ENCODE peak calls at places on chromosomes 1 and 21, in seven cellular contexts. One of them, this sample, is unnamed.
A peak's percentile ranks its signal among the peaks of the same experiment; 100 is the strongest.

GRCh38 chr1:10601342-10602060 is 126.8 kb downstream of the PEX14 start:
- DNase-seq in CD4-positive, alpha-beta memory T cell: no peak
- DNase-seq in DMS53: no peak
- DNase-seq in tibial artery: no peak
- DNase-seq in stimulated activated CD8-positive, alpha-beta memory T cell treated with anti-CD3 and anti-CD28 coated beads, Interleukin-4, amount 100 ng/mL, for 48 hours: no peak
- DNase-seq in AG08396: no peak
- DNase-seq in activated CD4-positive, alpha-beta T cell treated with anti-CD3 and anti-CD28 coated beads for 48 hours: no peak
- DNase-seq in this sample: no peak

GRCh38 chr1:175178456-175178855 is 14.1 kb downstream of the KIAA0040 start:
- DNase-seq in CD4-positive, alpha-beta memory T cell: no peak
- DNase-seq in DMS53: no peak
- DNase-seq in tibial artery: no peak
- DNase-seq in stimulated activated CD8-positive, alpha-beta memory T cell treated with anti-CD3 and anti-CD28 coated beads, Interleukin-4, amount 100 ng/mL, for 48 hours: no peak
- DNase-seq in AG08396: no peak
- DNase-seq in activated CD4-positive, alpha-beta T cell treated with anti-CD3 and anti-CD28 coated beads for 48 hours: no peak
- DNase-seq in this sample: no peak

GRCh38 chr1:59688976-59689375 is 125.8 kb upstream of the HOOK1 start:
- DNase-seq in CD4-positive, alpha-beta memory T cell: no peak
- DNase-seq in DMS53: no peak
- DNase-seq in tibial artery: no peak
- DNase-seq in stimulated activated CD8-positive, alpha-beta memory T cell treated with anti-CD3 and anti-CD28 coated beads, Interleukin-4, amount 100 ng/mL, for 48 hours: no peak
- DNase-seq in AG08396: no peak
- DNase-seq in activated CD4-positive, alpha-beta T cell treated with anti-CD3 and anti-CD28 coated beads for 48 hours: no peak
- DNase-seq in this sample: no peak

GRCh38 chr1:154614887-154615286 is 6.9 kb upstream of the ADAR start:
- DNase-seq in CD4-positive, alpha-beta memory T cell: no peak
- DNase-seq in DMS53: no peak
- DNase-seq in tibial artery: no peak
- DNase-seq in stimulated activated CD8-positive, alpha-beta memory T cell treated with anti-CD3 and anti-CD28 coated beads, Interleukin-4, amount 100 ng/mL, for 48 hours: no peak
- DNase-seq in AG08396: no peak
- DNase-seq in activated CD4-positive, alpha-beta T cell treated with anti-CD3 and anti-CD28 coated beads for 48 hours: peak; percentile 18
- DNase-seq in this sample: no peak

GRCh38 chr1:240242601-240243144 is 151.0 kb downstream of the FMN2 start:
- DNase-seq in CD4-positive, alpha-beta memory T cell: no peak
- DNase-seq in DMS53: no peak
- DNase-seq in tibial artery: no peak
- DNase-seq in stimulated activated CD8-positive, alpha-beta memory T cell treated with anti-CD3 and anti-CD28 coated beads, Interleukin-4, amount 100 ng/mL, for 48 hours: no peak
- DNase-seq in AG08396: peak; percentile 45
- DNase-seq in activated CD4-positive, alpha-beta T cell treated with anti-CD3 and anti-CD28 coated beads for 48 hours: no peak
- DNase-seq in this sample: no peak

GRCh38 chr1:236608930-236609726 is 4.8 kb upstream of the HEATR1 start:
- DNase-seq in CD4-positive, alpha-beta memory T cell: no peak
- DNase-seq in DMS53: peak; percentile 83
- DNase-seq in tibial artery: peak; percentile 70
- DNase-seq in stimulated activated CD8-positive, alpha-beta memory T cell treated with anti-CD3 and anti-CD28 coated beads, Interleukin-4, amount 100 ng/mL, for 48 hours: peak; percentile 55
- DNase-seq in AG08396: peak; percentile 23
- DNase-seq in activated CD4-positive, alpha-beta T cell treated with anti-CD3 and anti-CD28 coated beads for 48 hours: peak; percentile 39
- DNase-seq in this sample: no peak

GRCh38 chr1:84164156-84164555 is 20.1 kb downstream of the PRKACB start:
- DNase-seq in CD4-positive, alpha-beta memory T cell: no peak
- DNase-seq in DMS53: no peak
- DNase-seq in tibial artery: no peak
- DNase-seq in stimulated activated CD8-positive, alpha-beta memory T cell treated with anti-CD3 and anti-CD28 coated beads, Interleukin-4, amount 100 ng/mL, for 48 hours: no peak
- DNase-seq in AG08396: no peak
- DNase-seq in activated CD4-positive, alpha-beta T cell treated with anti-CD3 and anti-CD28 coated beads for 48 hours: no peak
- DNase-seq in this sample: no peak

GRCh38 chr21:42147386-42148020 is 71.4 kb upstream of the ABCG1 start:
- DNase-seq in CD4-positive, alpha-beta memory T cell: no peak
- DNase-seq in DMS53: no peak
- DNase-seq in tibial artery: peak; percentile 52
- DNase-seq in stimulated activated CD8-positive, alpha-beta memory T cell treated with anti-CD3 and anti-CD28 coated beads, Interleukin-4, amount 100 ng/mL, for 48 hours: no peak
- DNase-seq in AG08396: no peak
- DNase-seq in activated CD4-positive, alpha-beta T cell treated with anti-CD3 and anti-CD28 coated beads for 48 hours: no peak
- DNase-seq in this sample: no peak

GRCh38 chr1:11650331-11650991 is 3.8 kb downstream of the FBXO2 start:
- DNase-seq in CD4-positive, alpha-beta memory T cell: peak; percentile 77
- DNase-seq in DMS53: peak; percentile 93
- DNase-seq in tibial artery: peak; percentile 79
- DNase-seq in stimulated activated CD8-positive, alpha-beta memory T cell treated with anti-CD3 and anti-CD28 coated beads, Interleukin-4, amount 100 ng/mL, for 48 hours: peak; percentile 88
- DNase-seq in AG08396: peak; percentile 84
- DNase-seq in activated CD4-positive, alpha-beta T cell treated with anti-CD3 and anti-CD28 coated beads for 48 hours: peak; percentile 88
- DNase-seq in this sample: peak; percentile 89

GRCh38 chr1:59674605-59675004 is 140.1 kb upstream of the HOOK1 start:
- DNase-seq in CD4-positive, alpha-beta memory T cell: no peak
- DNase-seq in DMS53: peak; percentile 54
- DNase-seq in tibial artery: no peak
- DNase-seq in stimulated activated CD8-positive, alpha-beta memory T cell treated with anti-CD3 and anti-CD28 coated beads, Interleukin-4, amount 100 ng/mL, for 48 hours: no peak
- DNase-seq in AG08396: no peak
- DNase-seq in activated CD4-positive, alpha-beta T cell treated with anti-CD3 and anti-CD28 coated beads for 48 hours: no peak
- DNase-seq in this sample: no peak

GRCh38 chr1:66248746-66249145 is 285.2 kb upstream of the SGIP1 start:
- DNase-seq in CD4-positive, alpha-beta memory T cell: no peak
- DNase-seq in DMS53: no peak
- DNase-seq in tibial artery: no peak
- DNase-seq in stimulated activated CD8-positive, alpha-beta memory T cell treated with anti-CD3 and anti-CD28 coated beads, Interleukin-4, amount 100 ng/mL, for 48 hours: no peak
- DNase-seq in AG08396: no peak
- DNase-seq in activated CD4-positive, alpha-beta T cell treated with anti-CD3 and anti-CD28 coated beads for 48 hours: no peak
- DNase-seq in this sample: no peak

GRCh38 chr21:42021751-42022430 is 11.7 kb upstream of the ZBTB21 start:
- DNase-seq in CD4-positive, alpha-beta memory T cell: no peak
- DNase-seq in DMS53: no peak
- DNase-seq in tibial artery: peak; percentile 48
- DNase-seq in stimulated activated CD8-positive, alpha-beta memory T cell treated with anti-CD3 and anti-CD28 coated beads, Interleukin-4, amount 100 ng/mL, for 48 hours: no peak
- DNase-seq in AG08396: no peak
- DNase-seq in activated CD4-positive, alpha-beta T cell treated with anti-CD3 and anti-CD28 coated beads for 48 hours: no peak
- DNase-seq in this sample: no peak

GRCh38 chr1:53069265-53069662 is 7.3 kb downstream of the PODN start:
- DNase-seq in CD4-positive, alpha-beta memory T cell: no peak
- DNase-seq in DMS53: no peak
- DNase-seq in tibial artery: no peak
- DNase-seq in stimulated activated CD8-positive, alpha-beta memory T cell treated with anti-CD3 and anti-CD28 coated beads, Interleukin-4, amount 100 ng/mL, for 48 hours: peak; percentile 10
- DNase-seq in AG08396: no peak
- DNase-seq in activated CD4-positive, alpha-beta T cell treated with anti-CD3 and anti-CD28 coated beads for 48 hours: no peak
- DNase-seq in this sample: no peak

GRCh38 chr1:168256164-168256563 is 24.5 kb upstream of the TBX19 start:
- DNase-seq in CD4-positive, alpha-beta memory T cell: no peak
- DNase-seq in DMS53: no peak
- DNase-seq in tibial artery: no peak
- DNase-seq in stimulated activated CD8-positive, alpha-beta memory T cell treated with anti-CD3 and anti-CD28 coated beads, Interleukin-4, amount 100 ng/mL, for 48 hours: no peak
- DNase-seq in AG08396: no peak
- DNase-seq in activated CD4-positive, alpha-beta T cell treated with anti-CD3 and anti-CD28 coated beads for 48 hours: no peak
- DNase-seq in this sample: no peak

GRCh38 chr1:44802306-44803061 is 2.3 kb downstream of the PLK3 start:
- DNase-seq in CD4-positive, alpha-beta memory T cell: peak; percentile 22
- DNase-seq in DMS53: no peak
- DNase-seq in tibial artery: peak; percentile 68
- DNase-seq in stimulated activated CD8-positive, alpha-beta memory T cell treated with anti-CD3 and anti-CD28 coated beads, Interleukin-4, amount 100 ng/mL, for 48 hours: no peak
- DNase-seq in AG08396: no peak
- DNase-seq in activated CD4-positive, alpha-beta T cell treated with anti-CD3 and anti-CD28 coated beads for 48 hours: no peak
- DNase-seq in this sample: no peak

GRCh38 chr1:221743416-221744208 is 1.7 kb upstream of the DUSP10 start:
- DNase-seq in CD4-positive, alpha-beta memory T cell: no peak
- DNase-seq in DMS53: peak; percentile 63
- DNase-seq in tibial artery: no peak
- DNase-seq in stimulated activated CD8-positive, alpha-beta memory T cell treated with anti-CD3 and anti-CD28 coated beads, Interleukin-4, amount 100 ng/mL, for 48 hours: no peak
- DNase-seq in AG08396: no peak
- DNase-seq in activated CD4-positive, alpha-beta T cell treated with anti-CD3 and anti-CD28 coated beads for 48 hours: no peak
- DNase-seq in this sample: peak; percentile 46

GRCh38 chr1:6260961-6261614 is at the start of gene GPR153:
- DNase-seq in CD4-positive, alpha-beta memory T cell: peak; percentile 20
- DNase-seq in DMS53: peak; percentile 72
- DNase-seq in tibial artery: no peak
- DNase-seq in stimulated activated CD8-positive, alpha-beta memory T cell treated with anti-CD3 and anti-CD28 coated beads, Interleukin-4, amount 100 ng/mL, for 48 hours: peak; percentile 67
- DNase-seq in AG08396: peak; percentile 86
- DNase-seq in activated CD4-positive, alpha-beta T cell treated with anti-CD3 and anti-CD28 coated beads for 48 hours: peak; percentile 51
- DNase-seq in this sample: peak; percentile 53

GRCh38 chr21:39340687-39341086 is 8.2 kb downstream of the HMGN1 start:
- DNase-seq in CD4-positive, alpha-beta memory T cell: no peak
- DNase-seq in DMS53: no peak
- DNase-seq in tibial artery: no peak
- DNase-seq in stimulated activated CD8-positive, alpha-beta memory T cell treated with anti-CD3 and anti-CD28 coated beads, Interleukin-4, amount 100 ng/mL, for 48 hours: no peak
- DNase-seq in AG08396: no peak
- DNase-seq in activated CD4-positive, alpha-beta T cell treated with anti-CD3 and anti-CD28 coated beads for 48 hours: no peak
- DNase-seq in this sample: no peak

GRCh38 chr1:68955424-68955823 is 458.5 kb upstream of the DEPDC1 start:
- DNase-seq in CD4-positive, alpha-beta memory T cell: no peak
- DNase-seq in DMS53: no peak
- DNase-seq in tibial artery: no peak
- DNase-seq in stimulated activated CD8-positive, alpha-beta memory T cell treated with anti-CD3 and anti-CD28 coated beads, Interleukin-4, amount 100 ng/mL, for 48 hours: no peak
- DNase-seq in AG08396: no peak
- DNase-seq in activated CD4-positive, alpha-beta T cell treated with anti-CD3 and anti-CD28 coated beads for 48 hours: no peak
- DNase-seq in this sample: no peak

GRCh38 chr21:41641821-41642368 is 125.0 kb downstream of the RIPK4 start:
- DNase-seq in CD4-positive, alpha-beta memory T cell: no peak
- DNase-seq in DMS53: no peak
- DNase-seq in tibial artery: peak; percentile 93
- DNase-seq in stimulated activated CD8-positive, alpha-beta memory T cell treated with anti-CD3 and anti-CD28 coated beads, Interleukin-4, amount 100 ng/mL, for 48 hours: no peak
- DNase-seq in AG08396: peak; percentile 75
- DNase-seq in activated CD4-positive, alpha-beta T cell treated with anti-CD3 and anti-CD28 coated beads for 48 hours: no peak
- DNase-seq in this sample: no peak

GRCh38 chr21:42655797-42656770 is 2.7 kb downstream of the PDE9A start:
- DNase-seq in CD4-positive, alpha-beta memory T cell: no peak
- DNase-seq in DMS53: peak; percentile 49
- DNase-seq in tibial artery: no peak
- DNase-seq in stimulated activated CD8-positive, alpha-beta memory T cell treated with anti-CD3 and anti-CD28 coated beads, Interleukin-4, amount 100 ng/mL, for 48 hours: no peak
- DNase-seq in AG08396: no peak
- DNase-seq in activated CD4-positive, alpha-beta T cell treated with anti-CD3 and anti-CD28 coated beads for 48 hours: no peak
- DNase-seq in this sample: no peak

GRCh38 chr1:31805318-31805717 is 10.5 kb downstream of the SPOCD1 start:
- DNase-seq in CD4-positive, alpha-beta memory T cell: no peak
- DNase-seq in DMS53: no peak
- DNase-seq in tibial artery: no peak
- DNase-seq in stimulated activated CD8-positive, alpha-beta memory T cell treated with anti-CD3 and anti-CD28 coated beads, Interleukin-4, amount 100 ng/mL, for 48 hours: peak; percentile 17
- DNase-seq in AG08396: no peak
- DNase-seq in activated CD4-positive, alpha-beta T cell treated with anti-CD3 and anti-CD28 coated beads for 48 hours: no peak
- DNase-seq in this sample: no peak

GRCh38 chr21:34649400-34649799 is 19.4 kb upstream of the CLIC6 start:
- DNase-seq in CD4-positive, alpha-beta memory T cell: no peak
- DNase-seq in DMS53: peak; percentile 51
- DNase-seq in tibial artery: no peak
- DNase-seq in stimulated activated CD8-positive, alpha-beta memory T cell treated with anti-CD3 and anti-CD28 coated beads, Interleukin-4, amount 100 ng/mL, for 48 hours: no peak
- DNase-seq in AG08396: no peak
- DNase-seq in activated CD4-positive, alpha-beta T cell treated with anti-CD3 and anti-CD28 coated beads for 48 hours: no peak
- DNase-seq in this sample: no peak

GRCh38 chr21:28298251-28298672 is 694.4 kb downstream of the LTN1 start:
- DNase-seq in CD4-positive, alpha-beta memory T cell: no peak
- DNase-seq in DMS53: no peak
- DNase-seq in tibial artery: no peak
- DNase-seq in stimulated activated CD8-positive, alpha-beta memory T cell treated with anti-CD3 and anti-CD28 coated beads, Interleukin-4, amount 100 ng/mL, for 48 hours: no peak
- DNase-seq in AG08396: peak; percentile 12
- DNase-seq in activated CD4-positive, alpha-beta T cell treated with anti-CD3 and anti-CD28 coated beads for 48 hours: no peak
- DNase-seq in this sample: no peak

GRCh38 chr1:51535006-51535592 is 16.0 kb upstream of the EPS15 start:
- DNase-seq in CD4-positive, alpha-beta memory T cell: peak; percentile 39
- DNase-seq in DMS53: peak; percentile 76
- DNase-seq in tibial artery: peak; percentile 71
- DNase-seq in stimulated activated CD8-positive, alpha-beta memory T cell treated with anti-CD3 and anti-CD28 coated beads, Interleukin-4, amount 100 ng/mL, for 48 hours: peak; percentile 45
- DNase-seq in AG08396: peak; percentile 67
- DNase-seq in activated CD4-positive, alpha-beta T cell treated with anti-CD3 and anti-CD28 coated beads for 48 hours: peak; percentile 34
- DNase-seq in this sample: peak; percentile 20

GRCh38 chr1:17244826-17245740 is 3.8 kb upstream of the PADI3 start:
- DNase-seq in CD4-positive, alpha-beta memory T cell: no peak
- DNase-seq in DMS53: peak; percentile 15
- DNase-seq in tibial artery: no peak
- DNase-seq in stimulated activated CD8-positive, alpha-beta memory T cell treated with anti-CD3 and anti-CD28 coated beads, Interleukin-4, amount 100 ng/mL, for 48 hours: no peak
- DNase-seq in AG08396: no peak
- DNase-seq in activated CD4-positive, alpha-beta T cell treated with anti-CD3 and anti-CD28 coated beads for 48 hours: no peak
- DNase-seq in this sample: no peak

GRCh38 chr1:201059871-201060555 is 36.5 kb upstream of the KIF21B start:
- DNase-seq in CD4-positive, alpha-beta memory T cell: no peak
- DNase-seq in DMS53: no peak
- DNase-seq in tibial artery: no peak
- DNase-seq in stimulated activated CD8-positive, alpha-beta memory T cell treated with anti-CD3 and anti-CD28 coated beads, Interleukin-4, amount 100 ng/mL, for 48 hours: no peak
- DNase-seq in AG08396: no peak
- DNase-seq in activated CD4-positive, alpha-beta T cell treated with anti-CD3 and anti-CD28 coated beads for 48 hours: no peak
- DNase-seq in this sample: no peak

GRCh38 chr21:45824546-45825208 is 156.9 kb upstream of the COL6A1 start:
- DNase-seq in CD4-positive, alpha-beta memory T cell: no peak
- DNase-seq in DMS53: no peak
- DNase-seq in tibial artery: no peak
- DNase-seq in stimulated activated CD8-positive, alpha-beta memory T cell treated with anti-CD3 and anti-CD28 coated beads, Interleukin-4, amount 100 ng/mL, for 48 hours: peak; percentile 23
- DNase-seq in AG08396: no peak
- DNase-seq in activated CD4-positive, alpha-beta T cell treated with anti-CD3 and anti-CD28 coated beads for 48 hours: no peak
- DNase-seq in this sample: no peak

GRCh38 chr1:9101510-9102146 is 27.3 kb downstream of the GPR157 start:
- DNase-seq in CD4-positive, alpha-beta memory T cell: no peak
- DNase-seq in DMS53: peak; percentile 72
- DNase-seq in tibial artery: no peak
- DNase-seq in stimulated activated CD8-positive, alpha-beta memory T cell treated with anti-CD3 and anti-CD28 coated beads, Interleukin-4, amount 100 ng/mL, for 48 hours: no peak
- DNase-seq in AG08396: peak; percentile 79
- DNase-seq in activated CD4-positive, alpha-beta T cell treated with anti-CD3 and anti-CD28 coated beads for 48 hours: peak; percentile 38
- DNase-seq in this sample: no peak

GRCh38 chr1:208178091-208178529 is 66.1 kb downstream of the PLXNA2 start:
- DNase-seq in CD4-positive, alpha-beta memory T cell: no peak
- DNase-seq in DMS53: peak; percentile 84
- DNase-seq in tibial artery: peak; percentile 76
- DNase-seq in stimulated activated CD8-positive, alpha-beta memory T cell treated with anti-CD3 and anti-CD28 coated beads, Interleukin-4, amount 100 ng/mL, for 48 hours: no peak
- DNase-seq in AG08396: no peak
- DNase-seq in activated CD4-positive, alpha-beta T cell treated with anti-CD3 and anti-CD28 coated beads for 48 hours: no peak
- DNase-seq in this sample: no peak

GRCh38 chr1:218748071-218748470 is 402.9 kb downstream of the TGFB2 start:
- DNase-seq in CD4-positive, alpha-beta memory T cell: no peak
- DNase-seq in DMS53: no peak
- DNase-seq in tibial artery: no peak
- DNase-seq in stimulated activated CD8-positive, alpha-beta memory T cell treated with anti-CD3 and anti-CD28 coated beads, Interleukin-4, amount 100 ng/mL, for 48 hours: no peak
- DNase-seq in AG08396: no peak
- DNase-seq in activated CD4-positive, alpha-beta T cell treated with anti-CD3 and anti-CD28 coated beads for 48 hours: no peak
- DNase-seq in this sample: no peak